ENCODE peak calls at places on chromosomes 11 and 22, in six cellular contexts. One of them, this sample, is unnamed.

GRCh38 chr11:85685820-85686459 is at the start of gene CCDC89:
- DNase-seq in IMR-90: peak; percentile 99
- DNase-seq in choroid plexus epithelial cell: peak; percentile 98
- DNase-seq in aorta: peak; percentile 90
- DNase-seq in fibroblast of villous mesenchyme: peak; percentile 98
- DNase-seq in GM06990: no peak
- DNase-seq in this sample: peak; percentile 99

GRCh38 chr11:18936002-18936673 is 3.1 kb downstream of the MRGPRX1 start:
- DNase-seq in IMR-90: no peak
- DNase-seq in choroid plexus epithelial cell: no peak
- DNase-seq in aorta: no peak
- DNase-seq in fibroblast of villous mesenchyme: no peak
- DNase-seq in GM06990: no peak
- DNase-seq in this sample: no peak

GRCh38 chr11:26527685-26528084 is 44.4 kb downstream of the MUC15 start:
- DNase-seq in IMR-90: no peak
- DNase-seq in choroid plexus epithelial cell: no peak
- DNase-seq in aorta: no peak
- DNase-seq in fibroblast of villous mesenchyme: no peak
- DNase-seq in GM06990: no peak
- DNase-seq in this sample: no peak

GRCh38 chr11:1231396-1232327 is 8.8 kb downstream of the MUC5B start:
- DNase-seq in IMR-90: no peak
- DNase-seq in choroid plexus epithelial cell: no peak
- DNase-seq in aorta: peak; percentile 64
- DNase-seq in fibroblast of villous mesenchyme: no peak
- DNase-seq in GM06990: no peak
- DNase-seq in this sample: no peak

GRCh38 chr22:27088026-27088425 is 430.6 kb downstream of the MIAT start:
- DNase-seq in IMR-90: peak; percentile 39
- DNase-seq in choroid plexus epithelial cell: peak; percentile 63
- DNase-seq in aorta: no peak
- DNase-seq in fibroblast of villous mesenchyme: peak; percentile 30
- DNase-seq in GM06990: no peak
- DNase-seq in this sample: peak; percentile 93

GRCh38 chr11:27213232-27213660 is 149.8 kb downstream of the CCDC34 start:
- DNase-seq in IMR-90: peak; percentile 94
- DNase-seq in choroid plexus epithelial cell: peak; percentile 87
- DNase-seq in aorta: no peak
- DNase-seq in fibroblast of villous mesenchyme: peak; percentile 91
- DNase-seq in GM06990: no peak
- DNase-seq in this sample: peak; percentile 97

GRCh38 chr22:47307326-47307725 is 544.9 kb downstream of the TBC1D22A start:
- DNase-seq in IMR-90: peak; percentile 57
- DNase-seq in choroid plexus epithelial cell: peak; percentile 31
- DNase-seq in aorta: no peak
- DNase-seq in fibroblast of villous mesenchyme: peak; percentile 38
- DNase-seq in GM06990: no peak
- DNase-seq in this sample: peak; percentile 59

GRCh38 chr11:77130763-77131513 is 2.9 kb downstream of the MYO7A start:
- DNase-seq in IMR-90: peak; percentile 27
- DNase-seq in choroid plexus epithelial cell: peak; percentile 57
- DNase-seq in aorta: peak; percentile 85
- DNase-seq in fibroblast of villous mesenchyme: peak; percentile 41
- DNase-seq in GM06990: no peak
- DNase-seq in this sample: peak; percentile 49

GRCh38 chr11:100753144-100753543 is 66.1 kb downstream of the ARHGAP42 start:
- DNase-seq in IMR-90: no peak
- DNase-seq in choroid plexus epithelial cell: no peak
- DNase-seq in aorta: no peak
- DNase-seq in fibroblast of villous mesenchyme: no peak
- DNase-seq in GM06990: no peak
- DNase-seq in this sample: no peak

GRCh38 chr11:66562275-66562674 is 6.1 kb downstream of the CTSF start:
- DNase-seq in IMR-90: no peak
- DNase-seq in choroid plexus epithelial cell: no peak
- DNase-seq in aorta: no peak
- DNase-seq in fibroblast of villous mesenchyme: no peak
- DNase-seq in GM06990: no peak
- DNase-seq in this sample: no peak

GRCh38 chr11:9150501-9150900 is 59.1 kb upstream of the SCUBE2 start:
- DNase-seq in IMR-90: peak; percentile 95
- DNase-seq in choroid plexus epithelial cell: peak; percentile 59
- DNase-seq in aorta: no peak
- DNase-seq in fibroblast of villous mesenchyme: peak; percentile 48
- DNase-seq in GM06990: no peak
- DNase-seq in this sample: peak; percentile 67

GRCh38 chr11:61888043-61888442 is 3.3 kb downstream of the FADS3 start:
- DNase-seq in IMR-90: peak; percentile 90
- DNase-seq in choroid plexus epithelial cell: peak; percentile 90
- DNase-seq in aorta: peak; percentile 96
- DNase-seq in fibroblast of villous mesenchyme: peak; percentile 83
- DNase-seq in GM06990: no peak
- DNase-seq in this sample: peak; percentile 95

GRCh38 chr11:8036002-8036802 is 44.8 kb upstream of the TUB start:
- DNase-seq in IMR-90: no peak
- DNase-seq in choroid plexus epithelial cell: no peak
- DNase-seq in aorta: no peak
- DNase-seq in fibroblast of villous mesenchyme: no peak
- DNase-seq in GM06990: no peak
- DNase-seq in this sample: no peak

DNA sequence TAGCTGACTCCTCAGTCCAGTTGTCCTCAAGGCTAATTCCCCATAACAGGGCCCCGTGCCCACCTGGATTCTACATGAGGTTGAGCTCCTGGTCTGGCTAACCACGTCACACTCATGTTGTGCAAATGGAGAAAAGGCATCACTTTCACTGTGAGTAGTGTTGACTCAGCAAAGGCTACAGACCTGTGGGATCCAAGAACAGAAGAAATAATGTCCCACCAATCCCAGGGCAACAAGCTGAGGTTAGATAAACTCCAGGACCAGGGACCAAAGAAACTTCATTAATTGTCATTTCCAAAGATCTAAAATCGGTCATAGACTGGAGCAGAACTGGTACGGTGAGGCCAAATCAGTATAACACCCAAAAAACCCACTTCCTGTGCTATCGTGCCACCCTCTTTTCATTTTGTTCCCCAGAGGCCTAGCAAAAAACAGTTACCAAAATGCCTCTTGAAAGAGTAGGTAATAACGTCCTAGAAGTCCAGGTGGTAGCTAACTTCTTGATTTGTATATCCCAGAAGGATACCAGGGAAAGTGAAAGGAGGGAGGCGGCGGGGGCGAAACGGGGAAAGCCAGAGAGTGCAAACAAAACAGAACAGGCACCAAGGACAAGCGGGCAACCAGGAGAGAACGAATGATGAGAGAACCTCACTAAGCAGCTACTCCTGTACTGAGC is 1.4 kb downstream of the PCSK7 start:
- DNase-seq in IMR-90: peak; percentile 51
- DNase-seq in choroid plexus epithelial cell: peak; percentile 52
- DNase-seq in aorta: peak; percentile 51
- DNase-seq in fibroblast of villous mesenchyme: no peak
- DNase-seq in GM06990: peak; percentile 48
- DNase-seq in this sample: no peak
- H3K4me3 ChIP-seq in IMR-90: no peak overlapping the region
- H3K4me3 ChIP-seq in choroid plexus epithelial cell: peak overlapping the region; percentile 75
- H3K4me3 ChIP-seq in aorta: no peak overlapping the region
- H3K4me3 ChIP-seq in fibroblast of villous mesenchyme: no peak overlapping the region
- H3K4me3 ChIP-seq in GM06990: peak overlapping the region; percentile 92
- H3K4me3 ChIP-seq in this sample: peak overlapping the region; percentile 76

GRCh38 chr11:94731921-94732601 is 36.1 kb upstream of the AMOTL1 start:
- DNase-seq in IMR-90: peak; percentile 91
- DNase-seq in choroid plexus epithelial cell: peak; percentile 86
- DNase-seq in aorta: no peak
- DNase-seq in fibroblast of villous mesenchyme: peak; percentile 92
- DNase-seq in GM06990: no peak
- DNase-seq in this sample: peak; percentile 89

GRCh38 chr11:94737171-94737611 is 31.0 kb upstream of the AMOTL1 start:
- DNase-seq in IMR-90: peak; percentile 54
- DNase-seq in choroid plexus epithelial cell: peak; percentile 64
- DNase-seq in aorta: no peak
- DNase-seq in fibroblast of villous mesenchyme: peak; percentile 76
- DNase-seq in GM06990: no peak
- DNase-seq in this sample: peak; percentile 64

GRCh38 chr11:94735907-94736306 is 32.2 kb upstream of the AMOTL1 start:
- DNase-seq in IMR-90: no peak
- DNase-seq in choroid plexus epithelial cell: no peak
- DNase-seq in aorta: no peak
- DNase-seq in fibroblast of villous mesenchyme: no peak
- DNase-seq in GM06990: no peak
- DNase-seq in this sample: no peak

GRCh38 chr11:94732617-94733292 is 35.4 kb upstream of the AMOTL1 start:
- DNase-seq in IMR-90: peak; percentile 87
- DNase-seq in choroid plexus epithelial cell: peak; percentile 57
- DNase-seq in aorta: no peak
- DNase-seq in fibroblast of villous mesenchyme: peak; percentile 97
- DNase-seq in GM06990: no peak
- DNase-seq in this sample: peak; percentile 59

GRCh38 chr11:94734563-94735275 is 33.4 kb upstream of the AMOTL1 start:
- DNase-seq in IMR-90: no peak
- DNase-seq in choroid plexus epithelial cell: peak; percentile 49
- DNase-seq in aorta: no peak
- DNase-seq in fibroblast of villous mesenchyme: no peak
- DNase-seq in GM06990: no peak
- DNase-seq in this sample: no peak
- H3K4me3 ChIP-seq in IMR-90: no peak overlapping the region
- H3K4me3 ChIP-seq in choroid plexus epithelial cell: no peak overlapping the region
- H3K4me3 ChIP-seq in aorta: no peak overlapping the region
- H3K4me3 ChIP-seq in fibroblast of villous mesenchyme: no peak overlapping the region
- H3K4me3 ChIP-seq in GM06990: no peak overlapping the region
- H3K4me3 ChIP-seq in this sample: no peak overlapping the region

DNA sequence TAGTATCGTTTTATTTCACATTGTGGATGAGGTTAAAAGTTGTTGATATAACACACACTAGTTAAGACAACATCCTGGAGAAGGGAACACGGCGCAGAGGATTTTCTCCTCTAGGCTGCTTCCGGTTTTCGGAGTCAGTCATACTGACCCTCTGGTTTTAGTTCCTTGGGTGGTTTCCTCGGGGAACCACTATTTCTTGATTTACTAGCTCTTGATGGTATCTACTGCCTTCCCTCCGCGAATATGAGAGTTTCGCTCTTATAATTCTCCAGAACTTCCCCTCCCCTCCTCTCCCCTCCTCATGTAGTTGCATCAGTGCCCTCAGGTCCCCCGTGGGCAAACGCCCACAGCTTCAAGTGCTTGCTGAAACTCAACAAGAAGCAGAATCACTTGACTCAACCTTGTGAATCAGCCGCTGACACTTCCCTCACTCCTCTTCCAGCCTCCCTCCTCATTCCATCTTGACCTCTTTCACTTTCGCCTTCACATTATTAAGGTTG is 15.9 kb upstream of the APOBEC3A start:
- DNase-seq in IMR-90: no peak
- DNase-seq in choroid plexus epithelial cell: no peak
- DNase-seq in aorta: no peak
- DNase-seq in fibroblast of villous mesenchyme: peak; percentile 11
- DNase-seq in GM06990: peak; percentile 77
- DNase-seq in this sample: no peak
- H3K4me3 ChIP-seq in IMR-90: no peak overlapping the region
- H3K4me3 ChIP-seq in choroid plexus epithelial cell: no peak overlapping the region
- H3K4me3 ChIP-seq in aorta: no peak overlapping the region
- H3K4me3 ChIP-seq in fibroblast of villous mesenchyme: no peak overlapping the region
- H3K4me3 ChIP-seq in GM06990: peak overlapping the region; percentile 20
- H3K4me3 ChIP-seq in this sample: no peak overlapping the region

GRCh38 chr11:124865902-124866851 is 945 bp downstream of the ROBO3 start:
- DNase-seq in IMR-90: peak; percentile 15
- DNase-seq in choroid plexus epithelial cell: peak; percentile 34
- DNase-seq in aorta: peak; percentile 87
- DNase-seq in fibroblast of villous mesenchyme: peak; percentile 37
- DNase-seq in GM06990: peak; percentile 40
- DNase-seq in this sample: peak; percentile 18
- H3K4me3 ChIP-seq in IMR-90: peak overlapping the region; percentile 20
- H3K4me3 ChIP-seq in choroid plexus epithelial cell: no peak overlapping the region
- H3K4me3 ChIP-seq in aorta: no peak overlapping the region
- H3K4me3 ChIP-seq in fibroblast of villous mesenchyme: peak overlapping the region; percentile 27
- H3K4me3 ChIP-seq in GM06990: no peak overlapping the region
- H3K4me3 ChIP-seq in this sample: peak overlapping the region; percentile 24

This sample was measured in AG10803.